ENCODE peak calls at places on chromosomes 11 and 22, in six cellular contexts. M is esophagus squamous epithelium; N is activated CD4-positive, alpha-beta T cell treated with anti-CD3 and anti-CD28 coated beads for 4 hours; C is posterior cingulate gyrus; V is MM.1S; P is amniotic stem cell. G is an unnamed sample.
A peak's percentile ranks its signal among the peaks of the same experiment; 100 is the strongest.

GRCh38 chr11:19714387-19715363 is 2.0 kb downstream of the NAV2 start:
- DNase-seq in M (no peak), N (no peak), P (no peak), C (peak; percentile 57), V (no peak), G (peak; percentile 5)

GRCh38 chr11:68436985-68437926 is 23.3 kb upstream of the PPP6R3 start:
- DNase-seq in P (peak; percentile 25), N (no peak), C (no peak), M (no peak), V (no peak), G (no peak)

GRCh38 chr22:31441652-31442051 is 42.2 kb downstream of the DRG1 start:
- DNase-seq in C (no peak), V (no peak), N (no peak), P (no peak), M (no peak), G (no peak)

GRCh38 chr11:73664894-73665293 is 18.5 kb downstream of the PLEKHB1 start:
- DNase-seq in C (no peak), M (no peak), V (no peak), N (no peak), P (no peak), G (no peak)

GRCh38 chr11:110984147-110984546 is 261.4 kb upstream of the POU2AF2 start:
- DNase-seq in N (no peak), V (no peak), P (no peak), M (no peak), C (no peak), G (no peak)

GRCh38 chr22:47107431-47107830 is 345.0 kb downstream of the TBC1D22A start:
- DNase-seq in N (no peak), C (no peak), V (no peak), M (no peak), P (peak; percentile 46), G (no peak)

GRCh38 chr11:69333906-69334305 is 40.0 kb downstream of the MYEOV start:
- DNase-seq in P (no peak), M (no peak), N (no peak), V (no peak), C (no peak), G (no peak)

GRCh38 chr11:83909579-83909978 is 623.4 kb upstream of the CCDC90B start:
- DNase-seq in V (no peak), N (no peak), C (no peak), M (no peak), P (no peak), G (no peak)

GRCh38 chr11:119432484-119433368 is 9.8 kb upstream of the THY1 start:
- DNase-seq in M (no peak), C (no peak), P (peak; percentile 48), N (no peak), V (no peak), G (no peak)

GRCh38 chr22:43235445-43236400 is 48.8 kb upstream of the TTLL12 start:
- DNase-seq in M (no peak), C (no peak), V (no peak), P (no peak), N (no peak), G (no peak)